ENCODE peak calls at places on chromosomes 3 and 15, in nine cellular contexts. J is fibroblast of gingiva; B is activated CD8-positive, alpha-beta memory T cell treated with anti-CD3 and anti-CD28 coated beads for 48 hours; R is activated CD4-positive, alpha-beta T cell treated with anti-CD3 and anti-CD28 coated beads, Interleukin-2, amount 50 U/mL, for 4 hours; Q is psoas muscle; P is stimulated activated CD8-positive, alpha-beta memory T cell treated with anti-CD3 and anti-CD28 coated beads, Interleukin-12 subunit alpha, Interleukin-12 subunit beta, amount 100 ng/mL, for 1 hour; L is stimulated activated CD4-positive, alpha-beta T cell treated with anti-CD3 and anti-CD28 coated beads, Interleukin-1b, Interleukin-23, amount 100 ng/mL, for 48 hours; Y is iPS-NIHi11; D is cardiac muscle cell. A is an unnamed sample.
A peak's percentile ranks its signal among the peaks of the same experiment; 100 is the strongest.

GRCh38 chr3:139120336-139120971 is 75.8 kb upstream of the PRR23C start:
- DNase-seq in Y (peak; percentile 39), D (peak; percentile 77), P (no peak), B (no peak), Q (no peak), R (no peak), L (no peak), J (peak; percentile 86), A (peak; percentile 17)

GRCh38 chr15:80778964-80779657 is at the start of gene CEMIP:
- DNase-seq in P (no peak), D (peak; percentile 85), Y (peak; percentile 89), Q (peak; percentile 76), L (peak; percentile 69), R (no peak), B (peak; percentile 28), J (peak; percentile 77), A (peak; percentile 84)

GRCh38 chr15:58405865-58406264 is 25.9 kb upstream of the LIPC start:
- DNase-seq in P (no peak), L (no peak), Y (no peak), R (no peak), Q (no peak), J (no peak), D (no peak), B (no peak), A (no peak)

GRCh38 chr15:41746802-41747201 is 27.5 kb upstream of the MAPKBP1 start:
- DNase-seq in Y (no peak), P (no peak), Q (no peak), R (no peak), B (no peak), J (no peak), L (no peak), D (no peak), A (no peak)

GRCh38 chr15:50148362-50148963 is 29.4 kb upstream of the ATP8B4 start:
- DNase-seq in Q (no peak), B (no peak), L (no peak), D (peak; percentile 48), J (peak; percentile 41), R (no peak), Y (peak; percentile 41), P (no peak), A (peak; percentile 87)

GRCh38 chr3:60364475-60364874 is 886.8 kb downstream of the FHIT start:
- DNase-seq in J (no peak), D (no peak), Q (no peak), L (no peak), R (no peak), B (no peak), Y (no peak), P (no peak), A (no peak)

GRCh38 chr15:43270676-43271306 is 4.1 kb upstream of the TGM5 start:
- DNase-seq in P (no peak), R (no peak), Y (no peak), D (no peak), J (no peak), Q (no peak), B (no peak), L (no peak), A (no peak)

GRCh38 chr3:53354945-53355498 is 7.7 kb upstream of the DCP1A start:
- DNase-seq in P (no peak), B (no peak), Q (no peak), Y (no peak), L (no peak), D (no peak), R (no peak), J (no peak), A (no peak)

GRCh38 chr15:73244333-73244732 is 124.4 kb downstream of the HCN4 start:
- DNase-seq in Q (no peak), Y (peak; percentile 52), R (no peak), B (no peak), P (no peak), J (no peak), L (no peak), D (peak; percentile 56), A (peak; percentile 63)

GRCh38 chr3:97970131-97970530 is 2.1 kb downstream of the RIOX2 start:
- DNase-seq in D (no peak), Y (no peak), L (no peak), R (no peak), J (peak; percentile 24), P (no peak), Q (no peak), B (no peak), A (no peak)

GRCh38 chr15:80404719-80405553 is 754 bp downstream of the ARNT2 start:
- DNase-seq in Y (peak; percentile 64), L (peak; percentile 5), J (no peak), P (no peak), R (no peak), B (no peak), Q (peak; percentile 59), D (peak; percentile 23), A (no peak)

GRCh38 chr15:45157974-45158373 is 28.2 kb downstream of the DUOX1 start:
- DNase-seq in J (peak; percentile 48), P (no peak), L (peak; percentile 24), Q (no peak), B (no peak), D (no peak), R (no peak), Y (peak; percentile 41), A (no peak)

GRCh38 chr3:169117264-169117663 is 546.2 kb downstream of the MECOM start:
- DNase-seq in B (no peak), P (no peak), Y (no peak), Q (no peak), L (no peak), J (no peak), D (no peak), R (no peak), A (no peak)

GRCh38 chr3:57078366-57079220 is 18.1 kb downstream of the SPATA12 start:
- DNase-seq in R (peak; percentile 5), L (peak; percentile 14), Y (peak; percentile 56), P (no peak), B (no peak), D (peak; percentile 70), J (peak; percentile 64), Q (peak; percentile 84), A (peak; percentile 46)

GRCh38 chr3:10926831-10927521 is 65.6 kb upstream of the SLC6A1 start:
- DNase-seq in D (no peak), R (no peak), Q (no peak), J (no peak), B (no peak), P (no peak), Y (no peak), L (no peak), A (no peak)

GRCh38 chr3:173538410-173538809 is 140.9 kb downstream of the NLGN1 start:
- DNase-seq in L (no peak), D (no peak), B (no peak), R (no peak), J (no peak), Y (no peak), Q (no peak), P (no peak), A (peak; percentile 19)

GRCh38 chr3:24220859-24221657 is 273.6 kb downstream of the THRB start:
- DNase-seq in P (no peak), L (no peak), D (peak; percentile 18), Y (peak; percentile 16), B (no peak), J (peak; percentile 90), R (no peak), Q (peak; percentile 58), A (no peak)

GRCh38 chr15:75532413-75533250 is 46.5 kb downstream of the PTPN9 start:
- DNase-seq in Y (peak; percentile 52), R (no peak), J (peak; percentile 85), D (peak; percentile 67), Q (peak; percentile 76), P (no peak), B (no peak), L (no peak), A (peak; percentile 83)

GRCh38 chr15:75130597-75131268 is 70.9 kb upstream of the C15orf39 start:
- DNase-seq in B (no peak), Q (no peak), L (no peak), R (no peak), D (no peak), P (no peak), J (no peak), Y (no peak), A (no peak)

GRCh38 chr3:50259432-50260026 is 9.4 kb upstream of the SEMA3B start:
- DNase-seq in D (no peak), R (no peak), B (no peak), Q (no peak), L (no peak), Y (no peak), J (no peak), P (no peak), A (no peak)

GRCh38 chr15:68098465-68098864 is 44.4 kb downstream of the PIAS1 start:
- DNase-seq in Y (no peak), D (no peak), J (no peak), L (no peak), P (no peak), Q (no peak), B (no peak), R (no peak), A (no peak)

GRCh38 chr3:124905093-124905492 is 17.9 kb upstream of the ITGB5 start:
- DNase-seq in B (no peak), Q (no peak), L (no peak), P (no peak), Y (no peak), D (no peak), R (no peak), J (no peak), A (no peak)

GRCh38 chr15:57591822-57592367 is at the start of gene MYZAP:
- DNase-seq in J (no peak), L (peak; percentile 39), B (peak; percentile 4), Q (peak; percentile 66), D (peak; percentile 71), R (peak; percentile 29), Y (peak; percentile 96), P (no peak), A (peak; percentile 84)

GRCh38 chr3:124859025-124859424 is 28.1 kb downstream of the ITGB5 start:
- DNase-seq in J (peak; percentile 50), D (no peak), P (no peak), Q (no peak), L (no peak), Y (no peak), R (no peak), B (no peak), A (no peak)

GRCh38 chr15:77327168-77327567 is 92.7 kb downstream of the PEAK1 start:
- DNase-seq in D (no peak), Q (no peak), Y (no peak), P (no peak), R (no peak), B (no peak), J (no peak), L (no peak), A (no peak)

GRCh38 chr3:178397836-178398235 is 138.4 kb upstream of the KCNMB2 start:
- DNase-seq in P (no peak), B (no peak), J (peak; percentile 69), L (no peak), R (no peak), D (no peak), Y (no peak), Q (no peak), A (no peak)

GRCh38 chr3:38088679-38089078 is 48.2 kb downstream of the ACAA1 start:
- DNase-seq in D (no peak), B (no peak), R (no peak), Q (no peak), P (no peak), J (no peak), L (no peak), Y (no peak), A (no peak)

GRCh38 chr3:197031315-197032285 is 2.0 kb upstream of the MELTF start:
- DNase-seq in Y (no peak), P (no peak), L (peak; percentile 60), B (no peak), R (no peak), J (peak; percentile 95), D (no peak), Q (peak; percentile 79), A (peak; percentile 80)

GRCh38 chr3:134378384-134378783 is 4.1 kb upstream of the AMOTL2 start:
- DNase-seq in Y (peak; percentile 73), Q (peak; percentile 77), D (peak; percentile 77), J (no peak), P (no peak), R (no peak), B (no peak), L (no peak), A (no peak)

GRCh38 chr15:66947471-66947870 is 117.9 kb upstream of the SMAD3 start:
- DNase-seq in R (no peak), J (no peak), P (no peak), D (no peak), Q (no peak), Y (no peak), L (no peak), B (no peak), A (no peak)

GRCh38 chr15:58393196-58393790 is 38.5 kb upstream of the LIPC start:
- DNase-seq in D (no peak), B (no peak), R (no peak), Q (no peak), L (no peak), Y (no peak), J (no peak), P (no peak), A (peak; percentile 75)